ENCODE peak calls at places on chromosome 22, in ten cellular contexts. One of them, this sample, is unnamed.

GRCh38 chr22:45549739-45550138 is 47.1 kb downstream of the FBLN1 start:
- DNase-seq in fibroblast of lung: no peak
- DNase-seq in aorta: no peak
- DNase-seq in endodermal cell: no peak
- DNase-seq in NT2/D1: no peak
- DNase-seq in naive thymus-derived CD4-positive, alpha-beta T cell: no peak
- DNase-seq in prostate gland: no peak
- DNase-seq in tibial artery: no peak
- DNase-seq in lung: no peak
- DNase-seq in effector memory CD4-positive, alpha-beta T cell: no peak
- DNase-seq in this sample: no peak

GRCh38 chr22:37312549-37313183 is 30.4 kb downstream of the CYTH4 start:
- DNase-seq in fibroblast of lung: no peak
- DNase-seq in aorta: no peak
- DNase-seq in endodermal cell: no peak
- DNase-seq in NT2/D1: no peak
- DNase-seq in naive thymus-derived CD4-positive, alpha-beta T cell: no peak
- DNase-seq in prostate gland: no peak
- DNase-seq in tibial artery: no peak
- DNase-seq in lung: no peak
- DNase-seq in effector memory CD4-positive, alpha-beta T cell: no peak
- DNase-seq in this sample: no peak

GRCh38 chr22:45537734-45538181 is 35.1 kb downstream of the FBLN1 start:
- DNase-seq in fibroblast of lung: peak; percentile 93
- DNase-seq in aorta: peak; percentile 84
- DNase-seq in endodermal cell: no peak
- DNase-seq in NT2/D1: no peak
- DNase-seq in naive thymus-derived CD4-positive, alpha-beta T cell: no peak
- DNase-seq in prostate gland: peak; percentile 90
- DNase-seq in tibial artery: peak; percentile 93
- DNase-seq in lung: no peak
- DNase-seq in effector memory CD4-positive, alpha-beta T cell: no peak
- DNase-seq in this sample: no peak

GRCh38 chr22:22815397-22816170 is 72.0 kb upstream of the IGLL5 start:
- DNase-seq in fibroblast of lung: no peak
- DNase-seq in aorta: no peak
- DNase-seq in endodermal cell: no peak
- DNase-seq in NT2/D1: no peak
- DNase-seq in naive thymus-derived CD4-positive, alpha-beta T cell: no peak
- DNase-seq in prostate gland: no peak
- DNase-seq in tibial artery: no peak
- DNase-seq in lung: no peak
- DNase-seq in effector memory CD4-positive, alpha-beta T cell: no peak
- DNase-seq in this sample: no peak

GRCh38 chr22:45887202-45888131 is 89.5 kb downstream of the WNT7B start:
- DNase-seq in fibroblast of lung: no peak
- DNase-seq in aorta: peak; percentile 18
- DNase-seq in endodermal cell: peak; percentile 41
- DNase-seq in NT2/D1: no peak
- DNase-seq in naive thymus-derived CD4-positive, alpha-beta T cell: no peak
- DNase-seq in prostate gland: peak; percentile 84
- DNase-seq in tibial artery: peak; percentile 51
- DNase-seq in lung: peak; percentile 67
- DNase-seq in effector memory CD4-positive, alpha-beta T cell: no peak
- DNase-seq in this sample: no peak

GRCh38 chr22:25930710-25931353 is 188.8 kb downstream of the MYO18B start:
- DNase-seq in fibroblast of lung: no peak
- DNase-seq in aorta: no peak
- DNase-seq in endodermal cell: peak; percentile 49
- DNase-seq in NT2/D1: no peak
- DNase-seq in naive thymus-derived CD4-positive, alpha-beta T cell: no peak
- DNase-seq in prostate gland: no peak
- DNase-seq in tibial artery: no peak
- DNase-seq in lung: no peak
- DNase-seq in effector memory CD4-positive, alpha-beta T cell: no peak
- DNase-seq in this sample: no peak

GRCh38 chr22:32327596-32328171 is 30.0 kb upstream of the RFPL3 start:
- DNase-seq in fibroblast of lung: no peak
- DNase-seq in aorta: no peak
- DNase-seq in endodermal cell: no peak
- DNase-seq in NT2/D1: no peak
- DNase-seq in naive thymus-derived CD4-positive, alpha-beta T cell: no peak
- DNase-seq in prostate gland: no peak
- DNase-seq in tibial artery: peak; percentile 42
- DNase-seq in lung: no peak
- DNase-seq in effector memory CD4-positive, alpha-beta T cell: no peak
- DNase-seq in this sample: no peak

GRCh38 chr22:37735054-37735453 is 38.2 kb downstream of the TRIOBP start:
- DNase-seq in fibroblast of lung: no peak
- DNase-seq in aorta: peak; percentile 67
- DNase-seq in endodermal cell: peak; percentile 89
- DNase-seq in NT2/D1: no peak
- DNase-seq in naive thymus-derived CD4-positive, alpha-beta T cell: no peak
- DNase-seq in prostate gland: no peak
- DNase-seq in tibial artery: no peak
- DNase-seq in lung: no peak
- DNase-seq in effector memory CD4-positive, alpha-beta T cell: no peak
- DNase-seq in this sample: no peak

GRCh38 chr22:46148885-46149492 is 1.3 kb upstream of the PPARA start:
- DNase-seq in fibroblast of lung: no peak
- DNase-seq in aorta: no peak
- DNase-seq in endodermal cell: no peak
- DNase-seq in NT2/D1: no peak
- DNase-seq in naive thymus-derived CD4-positive, alpha-beta T cell: no peak
- DNase-seq in prostate gland: no peak
- DNase-seq in tibial artery: no peak
- DNase-seq in lung: no peak
- DNase-seq in effector memory CD4-positive, alpha-beta T cell: no peak
- DNase-seq in this sample: no peak

GRCh38 chr22:43343262-43343988 is at the start of gene SCUBE1:
- DNase-seq in fibroblast of lung: peak; percentile 25
- DNase-seq in aorta: peak; percentile 66
- DNase-seq in endodermal cell: peak; percentile 91
- DNase-seq in NT2/D1: peak; percentile 52
- DNase-seq in naive thymus-derived CD4-positive, alpha-beta T cell: no peak
- DNase-seq in prostate gland: peak; percentile 51
- DNase-seq in tibial artery: no peak
- DNase-seq in lung: peak; percentile 40
- DNase-seq in effector memory CD4-positive, alpha-beta T cell: peak; percentile 5
- DNase-seq in this sample: no peak

GRCh38 chr22:28419916-28420315 is 259.7 kb downstream of the TTC28 start:
- DNase-seq in fibroblast of lung: no peak
- DNase-seq in aorta: no peak
- DNase-seq in endodermal cell: no peak
- DNase-seq in NT2/D1: no peak
- DNase-seq in naive thymus-derived CD4-positive, alpha-beta T cell: no peak
- DNase-seq in prostate gland: no peak
- DNase-seq in tibial artery: no peak
- DNase-seq in lung: no peak
- DNase-seq in effector memory CD4-positive, alpha-beta T cell: no peak
- DNase-seq in this sample: no peak

GRCh38 chr22:44459041-44459440 is 39.0 kb downstream of the RTL6 start:
- DNase-seq in fibroblast of lung: no peak
- DNase-seq in aorta: no peak
- DNase-seq in endodermal cell: no peak
- DNase-seq in NT2/D1: no peak
- DNase-seq in naive thymus-derived CD4-positive, alpha-beta T cell: no peak
- DNase-seq in prostate gland: no peak
- DNase-seq in tibial artery: no peak
- DNase-seq in lung: no peak
- DNase-seq in effector memory CD4-positive, alpha-beta T cell: no peak
- DNase-seq in this sample: peak; percentile 54

GRCh38 chr22:43923631-43924548 is at the start of gene PNPLA3:
- DNase-seq in fibroblast of lung: peak; percentile 88
- DNase-seq in aorta: peak; percentile 92
- DNase-seq in endodermal cell: peak; percentile 99
- DNase-seq in NT2/D1: peak; percentile 86
- DNase-seq in naive thymus-derived CD4-positive, alpha-beta T cell: peak; percentile 59
- DNase-seq in prostate gland: peak; percentile 92
- DNase-seq in tibial artery: peak; percentile 80
- DNase-seq in lung: peak; percentile 88
- DNase-seq in effector memory CD4-positive, alpha-beta T cell: peak; percentile 48
- DNase-seq in this sample: no peak

GRCh38 chr22:27372969-27373670 is 428.4 kb downstream of the MN1 start:
- DNase-seq in fibroblast of lung: peak; percentile 39
- DNase-seq in aorta: no peak
- DNase-seq in endodermal cell: peak; percentile 97
- DNase-seq in NT2/D1: peak; percentile 81
- DNase-seq in naive thymus-derived CD4-positive, alpha-beta T cell: no peak
- DNase-seq in prostate gland: peak; percentile 72
- DNase-seq in tibial artery: no peak
- DNase-seq in lung: peak; percentile 34
- DNase-seq in effector memory CD4-positive, alpha-beta T cell: no peak
- DNase-seq in this sample: peak; percentile 80

GRCh38 chr22:37206118-37206840 is 6.0 kb downstream of the SSTR3 start:
- DNase-seq in fibroblast of lung: no peak
- DNase-seq in aorta: peak; percentile 33
- DNase-seq in endodermal cell: no peak
- DNase-seq in NT2/D1: no peak
- DNase-seq in naive thymus-derived CD4-positive, alpha-beta T cell: no peak
- DNase-seq in prostate gland: no peak
- DNase-seq in tibial artery: peak; percentile 34
- DNase-seq in lung: no peak
- DNase-seq in effector memory CD4-positive, alpha-beta T cell: no peak
- DNase-seq in this sample: no peak

DNA sequence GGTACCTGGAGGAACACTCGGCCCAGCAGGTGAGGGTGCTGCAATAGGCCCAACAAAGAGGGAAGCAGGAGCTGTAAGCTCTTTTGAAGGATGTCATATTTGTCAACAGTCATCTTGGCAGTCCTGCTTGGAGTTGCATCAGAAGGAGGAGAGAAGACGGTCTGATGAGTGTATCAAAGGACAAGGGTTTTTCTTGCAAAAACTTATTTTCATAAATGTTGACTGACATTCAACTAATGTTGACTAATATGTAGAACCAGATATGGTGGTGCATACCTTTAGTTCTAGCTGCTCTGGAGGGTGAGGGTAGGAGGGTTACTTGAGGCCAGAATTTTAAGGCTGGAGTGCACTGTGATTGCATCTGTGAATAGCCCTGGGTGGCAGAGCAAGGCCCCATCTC is 72.3 kb downstream of the CABIN1 start:
- DNase-seq in fibroblast of lung: no peak
- DNase-seq in aorta: no peak
- DNase-seq in endodermal cell: no peak
- DNase-seq in NT2/D1: no peak
- DNase-seq in naive thymus-derived CD4-positive, alpha-beta T cell: no peak
- DNase-seq in prostate gland: no peak
- DNase-seq in tibial artery: no peak
- DNase-seq in lung: no peak
- DNase-seq in effector memory CD4-positive, alpha-beta T cell: no peak
- DNase-seq in this sample: no peak
- H3K36me3 ChIP-seq in fibroblast of lung: peaks cover 14% of the 10 kb centered on the region
- H3K36me3 ChIP-seq in aorta: no peaks in the 10 kb centered on the region
- H3K36me3 ChIP-seq in endodermal cell: peaks cover 80% of the 10 kb centered on the region
- H3K36me3 ChIP-seq in NT2/D1: peaks cover 58% of the 10 kb centered on the region
- H3K36me3 ChIP-seq in naive thymus-derived CD4-positive, alpha-beta T cell: peaks cover 19% of the 10 kb centered on the region
- H3K36me3 ChIP-seq in prostate gland: peaks cover 13% of the 10 kb centered on the region
- H3K36me3 ChIP-seq in tibial artery: peaks cover 53% of the 10 kb centered on the region
- H3K36me3 ChIP-seq in lung: peaks cover 24% of the 10 kb centered on the region
- H3K36me3 ChIP-seq in effector memory CD4-positive, alpha-beta T cell: peaks cover 58% of the 10 kb centered on the region
- H3K36me3 ChIP-seq in this sample: peaks cover 83% of the 10 kb centered on the region

DNA sequence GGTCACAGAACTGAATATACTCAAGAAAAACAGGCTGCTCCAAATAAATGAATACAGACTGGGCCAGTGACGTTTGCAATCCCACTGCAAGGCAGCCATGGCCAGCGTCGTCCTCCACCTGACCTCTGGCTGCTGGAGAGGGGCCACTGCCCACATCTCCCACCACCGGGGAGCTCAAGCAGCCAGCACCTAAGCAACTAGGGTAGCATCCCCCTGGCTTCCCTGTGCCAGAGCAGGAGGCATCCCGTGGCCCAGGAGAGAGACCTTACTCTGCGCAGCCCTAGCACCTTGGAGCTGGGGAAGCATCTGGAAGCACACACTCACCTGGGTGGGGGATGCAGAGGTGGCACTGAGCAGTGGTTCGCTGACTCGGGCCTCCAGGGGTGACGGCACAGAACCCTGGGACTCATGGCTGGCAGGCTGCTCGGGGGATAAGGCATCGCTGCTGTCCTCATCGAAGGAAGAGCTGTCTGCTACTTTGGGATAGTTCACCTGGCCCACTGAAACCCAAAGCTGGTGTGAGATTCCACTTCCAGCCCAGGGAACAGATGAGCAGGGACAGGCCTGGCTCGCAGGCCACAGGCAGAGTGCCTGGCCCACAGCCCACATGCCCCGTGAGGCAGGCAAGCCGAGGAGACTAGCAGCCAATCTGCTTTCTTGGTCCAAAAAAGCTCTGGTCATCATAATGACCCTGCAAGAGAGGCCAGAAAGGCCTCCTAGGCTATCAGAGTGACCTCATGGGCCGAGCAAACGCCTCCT is 53.7 kb downstream of the SGSM3 start:
- DNase-seq in fibroblast of lung: no peak
- DNase-seq in aorta: no peak
- DNase-seq in endodermal cell: no peak
- DNase-seq in NT2/D1: no peak
- DNase-seq in naive thymus-derived CD4-positive, alpha-beta T cell: no peak
- DNase-seq in prostate gland: no peak
- DNase-seq in tibial artery: no peak
- DNase-seq in lung: no peak
- DNase-seq in effector memory CD4-positive, alpha-beta T cell: no peak
- DNase-seq in this sample: no peak
- H3K36me3 ChIP-seq in fibroblast of lung: peaks cover 40% of the 10 kb centered on the region
- H3K36me3 ChIP-seq in aorta: no peaks in the 10 kb centered on the region
- H3K36me3 ChIP-seq in endodermal cell: peaks cover 48% of the 10 kb centered on the region
- H3K36me3 ChIP-seq in NT2/D1: peaks cover 98% of the 10 kb centered on the region
- H3K36me3 ChIP-seq in naive thymus-derived CD4-positive, alpha-beta T cell: peaks cover 16% of the 10 kb centered on the region
- H3K36me3 ChIP-seq in prostate gland: no peaks in the 10 kb centered on the region
- H3K36me3 ChIP-seq in tibial artery: peaks cover 97% of the 10 kb centered on the region
- H3K36me3 ChIP-seq in lung: peaks cover under 1% of the 10 kb centered on the region
- H3K36me3 ChIP-seq in effector memory CD4-positive, alpha-beta T cell: peaks cover 100% of the 10 kb centered on the region
- H3K36me3 ChIP-seq in this sample: peaks cover 98% of the 10 kb centered on the region

DNA sequence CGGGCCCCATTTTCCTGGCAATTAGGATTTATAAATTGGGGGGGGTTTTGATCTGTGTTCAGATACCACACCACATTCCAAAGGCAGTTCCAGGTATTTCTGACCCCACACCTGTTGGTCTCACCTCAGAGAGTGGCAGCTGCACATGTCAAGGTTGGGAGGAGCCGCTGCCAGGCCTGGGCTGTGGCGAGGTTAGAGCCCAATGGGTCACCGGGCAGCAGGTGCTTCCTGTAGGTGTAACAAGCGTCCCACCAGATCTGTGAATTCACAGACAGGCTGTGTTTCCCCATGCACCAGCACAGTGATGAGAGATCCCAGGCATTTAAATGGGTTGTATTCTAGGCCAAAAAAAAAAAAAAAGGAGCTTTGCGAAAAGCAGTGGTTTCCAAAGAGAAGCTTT is 58.6 kb downstream of the CABIN1 start:
- DNase-seq in fibroblast of lung: no peak
- DNase-seq in aorta: no peak
- DNase-seq in endodermal cell: no peak
- DNase-seq in NT2/D1: no peak
- DNase-seq in naive thymus-derived CD4-positive, alpha-beta T cell: no peak
- DNase-seq in prostate gland: no peak
- DNase-seq in tibial artery: no peak
- DNase-seq in lung: no peak
- DNase-seq in effector memory CD4-positive, alpha-beta T cell: no peak
- DNase-seq in this sample: peak; percentile 83
- H3K36me3 ChIP-seq in fibroblast of lung: peaks cover 13% of the 10 kb centered on the region
- H3K36me3 ChIP-seq in aorta: peaks cover 2% of the 10 kb centered on the region
- H3K36me3 ChIP-seq in endodermal cell: peaks cover 81% of the 10 kb centered on the region
- H3K36me3 ChIP-seq in NT2/D1: peaks cover 66% of the 10 kb centered on the region
- H3K36me3 ChIP-seq in naive thymus-derived CD4-positive, alpha-beta T cell: peaks cover 9% of the 10 kb centered on the region
- H3K36me3 ChIP-seq in prostate gland: peaks cover 7% of the 10 kb centered on the region
- H3K36me3 ChIP-seq in tibial artery: peaks cover 67% of the 10 kb centered on the region
- H3K36me3 ChIP-seq in lung: peaks cover 18% of the 10 kb centered on the region
- H3K36me3 ChIP-seq in effector memory CD4-positive, alpha-beta T cell: peaks cover 71% of the 10 kb centered on the region
- H3K36me3 ChIP-seq in this sample: peaks cover 66% of the 10 kb centered on the region

GRCh38 chr22:18082467-18082866 is 4.7 kb downstream of the PEX26 start:
- DNase-seq in fibroblast of lung: no peak
- DNase-seq in aorta: no peak
- DNase-seq in endodermal cell: no peak
- DNase-seq in NT2/D1: no peak
- DNase-seq in naive thymus-derived CD4-positive, alpha-beta T cell: no peak
- DNase-seq in prostate gland: no peak
- DNase-seq in tibial artery: no peak
- DNase-seq in lung: no peak
- DNase-seq in effector memory CD4-positive, alpha-beta T cell: no peak
- DNase-seq in this sample: no peak
- H3K36me3 ChIP-seq in fibroblast of lung: peaks cover 12% of the 10 kb centered on the region
- H3K36me3 ChIP-seq in aorta: no peaks in the 10 kb centered on the region
- H3K36me3 ChIP-seq in endodermal cell: peaks cover 73% of the 10 kb centered on the region
- H3K36me3 ChIP-seq in NT2/D1: peaks cover 64% of the 10 kb centered on the region
- H3K36me3 ChIP-seq in naive thymus-derived CD4-positive, alpha-beta T cell: peaks cover 7% of the 10 kb centered on the region
- H3K36me3 ChIP-seq in prostate gland: peaks cover 3% of the 10 kb centered on the region
- H3K36me3 ChIP-seq in tibial artery: peaks cover 73% of the 10 kb centered on the region
- H3K36me3 ChIP-seq in lung: peaks cover 20% of the 10 kb centered on the region
- H3K36me3 ChIP-seq in effector memory CD4-positive, alpha-beta T cell: peaks cover 71% of the 10 kb centered on the region
- H3K36me3 ChIP-seq in this sample: peaks cover 85% of the 10 kb centered on the region